ENCODE peak calls at places on chromosomes 12 and 14, in seven cellular contexts. One of them, this sample, is unnamed.

GRCh38 chr12:119301367-119301766 is 33.2 kb upstream of the CCDC60 start:
- DNase-seq in endothelial cell: no peak
- DNase-seq in mesothelial cell of epicardium: no peak
- DNase-seq in neural progenitor cell: no peak
- DNase-seq in activated B cell treated with CpG ODN at 0.5 μM for 24 hours: no peak
- DNase-seq in A549: no peak
- DNase-seq in left lung: no peak
- DNase-seq in this sample: no peak

GRCh38 chr14:94056579-94057308 is 24.3 kb downstream of the DDX24 start:
- DNase-seq in endothelial cell: no peak
- DNase-seq in mesothelial cell of epicardium: no peak
- DNase-seq in neural progenitor cell: no peak
- DNase-seq in activated B cell treated with CpG ODN at 0.5 μM for 24 hours: no peak
- DNase-seq in A549: no peak
- DNase-seq in left lung: no peak
- DNase-seq in this sample: no peak

GRCh38 chr12:88763536-88764100 is 183.3 kb upstream of the KITLG start:
- DNase-seq in endothelial cell: no peak
- DNase-seq in mesothelial cell of epicardium: no peak
- DNase-seq in neural progenitor cell: no peak
- DNase-seq in activated B cell treated with CpG ODN at 0.5 μM for 24 hours: no peak
- DNase-seq in A549: no peak
- DNase-seq in left lung: no peak
- DNase-seq in this sample: no peak

GRCh38 chr12:123937707-123938600 is 34.7 kb downstream of the CCDC92 start:
- DNase-seq in endothelial cell: no peak
- DNase-seq in mesothelial cell of epicardium: no peak
- DNase-seq in neural progenitor cell: no peak
- DNase-seq in activated B cell treated with CpG ODN at 0.5 μM for 24 hours: no peak
- DNase-seq in A549: no peak
- DNase-seq in left lung: peak
- DNase-seq in this sample: no peak

GRCh38 chr12:113392988-113393579 is 10.6 kb downstream of the SDS start:
- DNase-seq in endothelial cell: no peak
- DNase-seq in mesothelial cell of epicardium: no peak
- DNase-seq in neural progenitor cell: peak
- DNase-seq in activated B cell treated with CpG ODN at 0.5 μM for 24 hours: no peak
- DNase-seq in A549: peak
- DNase-seq in left lung: no peak
- DNase-seq in this sample: no peak

GRCh38 chr12:93847517-93848452 is 170.6 kb downstream of the CRADD start:
- DNase-seq in endothelial cell: no peak
- DNase-seq in mesothelial cell of epicardium: no peak
- DNase-seq in neural progenitor cell: no peak
- DNase-seq in activated B cell treated with CpG ODN at 0.5 μM for 24 hours: no peak
- DNase-seq in A549: no peak
- DNase-seq in left lung: no peak
- DNase-seq in this sample: no peak

GRCh38 chr12:81627336-81628189 is 131.6 kb downstream of the PPFIA2 start:
- DNase-seq in endothelial cell: peak
- DNase-seq in mesothelial cell of epicardium: no peak
- DNase-seq in neural progenitor cell: peak
- DNase-seq in activated B cell treated with CpG ODN at 0.5 μM for 24 hours: no peak
- DNase-seq in A549: peak
- DNase-seq in left lung: no peak
- DNase-seq in this sample: no peak

GRCh38 chr12:54050479-54050805 is 3.2 kb upstream of the HOXC4 start:
- DNase-seq in endothelial cell: no peak
- DNase-seq in mesothelial cell of epicardium: no peak
- DNase-seq in neural progenitor cell: peak
- DNase-seq in activated B cell treated with CpG ODN at 0.5 μM for 24 hours: no peak
- DNase-seq in A549: no peak
- DNase-seq in left lung: no peak
- DNase-seq in this sample: no peak

GRCh38 chr12:4830568-4830967 is 79.1 kb upstream of the KCNA1 start:
- DNase-seq in endothelial cell: no peak
- DNase-seq in mesothelial cell of epicardium: no peak
- DNase-seq in neural progenitor cell: no peak
- DNase-seq in activated B cell treated with CpG ODN at 0.5 μM for 24 hours: no peak
- DNase-seq in A549: no peak
- DNase-seq in left lung: no peak
- DNase-seq in this sample: no peak

GRCh38 chr12:95805864-95806669 is 15.5 kb upstream of the NTN4 start:
- DNase-seq in endothelial cell: no peak
- DNase-seq in mesothelial cell of epicardium: no peak
- DNase-seq in neural progenitor cell: no peak
- DNase-seq in activated B cell treated with CpG ODN at 0.5 μM for 24 hours: no peak
- DNase-seq in A549: peak
- DNase-seq in left lung: no peak
- DNase-seq in this sample: no peak

GRCh38 chr12:104692335-104693218 is 235.8 kb downstream of the CHST11 start:
- DNase-seq in endothelial cell: no peak
- DNase-seq in mesothelial cell of epicardium: no peak
- DNase-seq in neural progenitor cell: no peak
- DNase-seq in activated B cell treated with CpG ODN at 0.5 μM for 24 hours: no peak
- DNase-seq in A549: no peak
- DNase-seq in left lung: no peak
- DNase-seq in this sample: no peak

GRCh38 chr12:78004451-78005093 is 173.9 kb downstream of the NAV3 start:
- DNase-seq in endothelial cell: no peak
- DNase-seq in mesothelial cell of epicardium: no peak
- DNase-seq in neural progenitor cell: no peak
- DNase-seq in activated B cell treated with CpG ODN at 0.5 μM for 24 hours: no peak
- DNase-seq in A549: no peak
- DNase-seq in left lung: no peak
- DNase-seq in this sample: no peak

GRCh38 chr14:61860294-61860918 is 98.2 kb downstream of the SNAPC1 start:
- DNase-seq in endothelial cell: peak
- DNase-seq in mesothelial cell of epicardium: peak
- DNase-seq in neural progenitor cell: peak
- DNase-seq in activated B cell treated with CpG ODN at 0.5 μM for 24 hours: peak
- DNase-seq in A549: peak
- DNase-seq in left lung: peak
- DNase-seq in this sample: no peak

GRCh38 chr14:91225025-91225424 is 19.5 kb downstream of the GPR68 start:
- DNase-seq in endothelial cell: no peak
- DNase-seq in mesothelial cell of epicardium: no peak
- DNase-seq in neural progenitor cell: no peak
- DNase-seq in activated B cell treated with CpG ODN at 0.5 μM for 24 hours: no peak
- DNase-seq in A549: no peak
- DNase-seq in left lung: no peak
- DNase-seq in this sample: no peak

GRCh38 chr14:77154421-77154820 is 12.8 kb upstream of the ZDHHC22 start:
- DNase-seq in endothelial cell: no peak
- DNase-seq in mesothelial cell of epicardium: no peak
- DNase-seq in neural progenitor cell: no peak
- DNase-seq in activated B cell treated with CpG ODN at 0.5 μM for 24 hours: no peak
- DNase-seq in A549: no peak
- DNase-seq in left lung: no peak
- DNase-seq in this sample: peak

GRCh38 chr14:77161011-77161410 is 19.4 kb upstream of the ZDHHC22 start:
- DNase-seq in endothelial cell: no peak
- DNase-seq in mesothelial cell of epicardium: no peak
- DNase-seq in neural progenitor cell: no peak
- DNase-seq in activated B cell treated with CpG ODN at 0.5 μM for 24 hours: no peak
- DNase-seq in A549: no peak
- DNase-seq in left lung: no peak
- DNase-seq in this sample: peak

GRCh38 chr14:77155083-77155482 is 13.5 kb upstream of the ZDHHC22 start:
- DNase-seq in endothelial cell: no peak
- DNase-seq in mesothelial cell of epicardium: no peak
- DNase-seq in neural progenitor cell: no peak
- DNase-seq in activated B cell treated with CpG ODN at 0.5 μM for 24 hours: no peak
- DNase-seq in A549: no peak
- DNase-seq in left lung: no peak
- DNase-seq in this sample: peak

GRCh38 chr14:77157716-77158115 is 16.1 kb upstream of the ZDHHC22 start:
- DNase-seq in endothelial cell: no peak
- DNase-seq in mesothelial cell of epicardium: no peak
- DNase-seq in neural progenitor cell: no peak
- DNase-seq in activated B cell treated with CpG ODN at 0.5 μM for 24 hours: no peak
- DNase-seq in A549: no peak
- DNase-seq in left lung: no peak
- DNase-seq in this sample: peak

GRCh38 chr14:77158175-77158908 is 16.8 kb upstream of the ZDHHC22 start:
- DNase-seq in endothelial cell: no peak
- DNase-seq in mesothelial cell of epicardium: no peak
- DNase-seq in neural progenitor cell: peak
- DNase-seq in activated B cell treated with CpG ODN at 0.5 μM for 24 hours: no peak
- DNase-seq in A549: peak
- DNase-seq in left lung: no peak
- DNase-seq in this sample: no peak
- TF ChIP-seq CTCF in endothelial cell: no peak
- TF ChIP-seq CTCF in mesothelial cell of epicardium: no peak
- TF ChIP-seq CTCF in neural progenitor cell: no peak
- TF ChIP-seq CTCF in activated B cell treated with CpG ODN at 0.5 μM for 24 hours: no peak
- TF ChIP-seq CTCF in A549: no peak
- TF ChIP-seq CTCF in left lung: no peak
- TF ChIP-seq CTCF in this sample: no peak

DNA sequence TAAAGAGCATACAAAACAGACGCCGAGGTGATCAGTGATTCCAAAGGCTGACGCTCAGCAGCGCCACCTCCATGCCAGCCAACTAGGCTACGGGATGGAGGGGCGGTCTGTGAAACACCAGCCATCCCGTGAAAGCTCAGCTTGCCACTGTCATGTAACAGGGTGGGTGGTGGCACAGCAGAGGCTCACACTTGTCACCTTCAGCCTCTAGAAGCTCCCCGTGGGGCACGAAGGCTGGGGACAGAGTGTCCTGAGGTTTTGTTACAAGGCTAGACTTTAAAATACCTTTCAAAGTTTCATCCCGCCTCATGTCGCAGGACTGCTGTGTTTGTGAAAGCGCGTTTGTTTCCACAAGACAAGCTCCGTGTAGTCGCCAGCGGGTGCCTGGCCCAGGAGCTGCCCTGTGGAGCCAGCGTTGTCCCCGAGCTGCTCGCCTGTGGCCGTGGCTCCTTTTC is 20.7 kb downstream of the XRCC3 start:
- DNase-seq in endothelial cell: no peak
- DNase-seq in mesothelial cell of epicardium: no peak
- DNase-seq in neural progenitor cell: no peak
- DNase-seq in activated B cell treated with CpG ODN at 0.5 μM for 24 hours: no peak
- DNase-seq in A549: no peak
- DNase-seq in left lung: no peak
- DNase-seq in this sample: peak
- TF ChIP-seq CTCF in endothelial cell: no peak
- TF ChIP-seq CTCF in mesothelial cell of epicardium: no peak
- TF ChIP-seq CTCF in neural progenitor cell: peak
- TF ChIP-seq CTCF in activated B cell treated with CpG ODN at 0.5 μM for 24 hours: no peak
- TF ChIP-seq CTCF in A549: no peak
- TF ChIP-seq CTCF in left lung: no peak
- TF ChIP-seq CTCF in this sample: no peak

DNA sequence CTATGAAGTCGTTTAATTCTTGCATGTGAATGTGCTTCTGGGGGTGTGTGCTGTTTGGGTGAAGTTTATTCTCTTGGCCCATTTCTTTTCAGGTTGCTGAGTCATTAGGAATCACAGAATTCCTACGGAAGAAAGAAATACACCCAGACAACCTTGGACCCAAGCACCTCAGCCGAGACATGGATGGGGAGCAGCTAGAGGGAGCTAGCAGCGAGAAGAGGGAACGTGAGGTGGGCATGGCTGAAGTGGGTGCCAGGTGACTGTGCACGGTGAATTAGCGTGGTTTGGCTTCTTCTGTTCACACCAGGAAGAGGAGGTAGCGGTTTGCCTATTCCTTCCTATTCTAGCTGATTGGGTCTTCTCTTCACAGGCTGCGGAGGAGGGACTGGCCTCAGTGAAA is 19.2 kb downstream of the ZNF839 start:
- DNase-seq in endothelial cell: no peak
- DNase-seq in mesothelial cell of epicardium: no peak
- DNase-seq in neural progenitor cell: no peak
- DNase-seq in activated B cell treated with CpG ODN at 0.5 μM for 24 hours: no peak
- DNase-seq in A549: no peak
- DNase-seq in left lung: no peak
- DNase-seq in this sample: no peak
- TF ChIP-seq CTCF in endothelial cell: no peak
- TF ChIP-seq CTCF in mesothelial cell of epicardium: no peak
- TF ChIP-seq CTCF in neural progenitor cell: no peak
- TF ChIP-seq CTCF in activated B cell treated with CpG ODN at 0.5 μM for 24 hours: no peak
- TF ChIP-seq CTCF in A549: no peak
- TF ChIP-seq CTCF in left lung: no peak
- TF ChIP-seq CTCF in this sample: no peak

GRCh38 chr12:49553512-49554088 is 14.3 kb downstream of the MCRS1 start:
- DNase-seq in endothelial cell: no peak
- DNase-seq in mesothelial cell of epicardium: no peak
- DNase-seq in neural progenitor cell: peak
- DNase-seq in activated B cell treated with CpG ODN at 0.5 μM for 24 hours: no peak
- DNase-seq in A549: peak
- DNase-seq in left lung: no peak
- DNase-seq in this sample: no peak
- TF ChIP-seq CTCF in endothelial cell: no peak
- TF ChIP-seq CTCF in mesothelial cell of epicardium: peak
- TF ChIP-seq CTCF in neural progenitor cell: peak
- TF ChIP-seq CTCF in activated B cell treated with CpG ODN at 0.5 μM for 24 hours: no peak
- TF ChIP-seq CTCF in A549: peak
- TF ChIP-seq CTCF in left lung: no peak
- TF ChIP-seq CTCF in this sample: no peak

GRCh38 chr14:96307434-96307833 is 51.4 kb downstream of the BDKRB1 start:
- DNase-seq in endothelial cell: no peak
- DNase-seq in mesothelial cell of epicardium: no peak
- DNase-seq in neural progenitor cell: no peak
- DNase-seq in activated B cell treated with CpG ODN at 0.5 μM for 24 hours: no peak
- DNase-seq in A549: peak
- DNase-seq in left lung: no peak
- DNase-seq in this sample: no peak
- TF ChIP-seq CTCF in endothelial cell: no peak
- TF ChIP-seq CTCF in mesothelial cell of epicardium: no peak
- TF ChIP-seq CTCF in neural progenitor cell: no peak
- TF ChIP-seq CTCF in activated B cell treated with CpG ODN at 0.5 μM for 24 hours: no peak
- TF ChIP-seq CTCF in A549: peak
- TF ChIP-seq CTCF in left lung: no peak
- TF ChIP-seq CTCF in this sample: no peak

GRCh38 chr12:9936597-9936996 is 4.4 kb upstream of the CLEC2A start:
- DNase-seq in endothelial cell: no peak
- DNase-seq in mesothelial cell of epicardium: no peak
- DNase-seq in neural progenitor cell: no peak
- DNase-seq in activated B cell treated with CpG ODN at 0.5 μM for 24 hours: no peak
- DNase-seq in A549: no peak
- DNase-seq in left lung: no peak
- DNase-seq in this sample: no peak

GRCh38 chr12:9943244-9943643 is 11.1 kb upstream of the CLEC2A start:
- DNase-seq in endothelial cell: no peak
- DNase-seq in mesothelial cell of epicardium: no peak
- DNase-seq in neural progenitor cell: no peak
- DNase-seq in activated B cell treated with CpG ODN at 0.5 μM for 24 hours: peak
- DNase-seq in A549: no peak
- DNase-seq in left lung: no peak
- DNase-seq in this sample: no peak

GRCh38 chr12:9941838-9942237 is 9.7 kb upstream of the CLEC2A start:
- DNase-seq in endothelial cell: no peak
- DNase-seq in mesothelial cell of epicardium: no peak
- DNase-seq in neural progenitor cell: no peak
- DNase-seq in activated B cell treated with CpG ODN at 0.5 μM for 24 hours: no peak
- DNase-seq in A549: no peak
- DNase-seq in left lung: no peak
- DNase-seq in this sample: no peak

GRCh38 chr12:9944404-9944803 is 12.2 kb upstream of the CLEC2A start:
- DNase-seq in endothelial cell: no peak
- DNase-seq in mesothelial cell of epicardium: no peak
- DNase-seq in neural progenitor cell: no peak
- DNase-seq in activated B cell treated with CpG ODN at 0.5 μM for 24 hours: no peak
- DNase-seq in A549: no peak
- DNase-seq in left lung: no peak
- DNase-seq in this sample: no peak

GRCh38 chr12:9940370-9940769 is 8.2 kb upstream of the CLEC2A start:
- DNase-seq in endothelial cell: no peak
- DNase-seq in mesothelial cell of epicardium: no peak
- DNase-seq in neural progenitor cell: peak
- DNase-seq in activated B cell treated with CpG ODN at 0.5 μM for 24 hours: no peak
- DNase-seq in A549: peak
- DNase-seq in left lung: no peak
- DNase-seq in this sample: no peak
- TF ChIP-seq CTCF in endothelial cell: peak
- TF ChIP-seq CTCF in mesothelial cell of epicardium: no peak
- TF ChIP-seq CTCF in neural progenitor cell: peak
- TF ChIP-seq CTCF in activated B cell treated with CpG ODN at 0.5 μM for 24 hours: no peak
- TF ChIP-seq CTCF in A549: peak
- TF ChIP-seq CTCF in left lung: no peak
- TF ChIP-seq CTCF in this sample: no peak

This sample was measured in suprapubic skin.